ENCODE peak calls at places on chromosomes 11 and 22, in eight cellular contexts. D is CD8-positive, alpha-beta T cell; F is Caco-2; X is cardiac fibroblast; T is heart left ventricle; A is upper lobe of right lung; G is A549; V is psoas muscle. N is an unnamed sample.

GRCh38 chr11:17171342-17171741 is 36.4 kb downstream of the PIK3C2A start:
- DNase-seq in X (peak), D (no peak), F (no peak), G (no peak), T (no peak), V (no peak), A (no peak), N (no peak)

GRCh38 chr11:66247295-66247694 is 21.1 kb upstream of the RAB1B start:
- DNase-seq in D (no peak), T (no peak), G (no peak), F (no peak), V (no peak), A (no peak), X (no peak), N (no peak)

GRCh38 chr11:2358754-2359444 is 18.2 kb upstream of the CD81 start:
- DNase-seq in A (peak), T (no peak), D (no peak), V (no peak), F (no peak), G (no peak), X (no peak), N (no peak)

GRCh38 chr11:119115484-119116234 is 5.7 kb upstream of the HINFP start:
- DNase-seq in V (peak), A (peak), T (peak), G (no peak), X (no peak), F (no peak), D (no peak), N (peak)

GRCh38 chr11:112085822-112086421 is 634 bp downstream of the TIMM8B start:
- DNase-seq in V (no peak), A (no peak), X (peak), T (no peak), D (peak), G (peak), F (no peak), N (peak)

GRCh38 chr11:45079943-45080719 is 66.3 kb upstream of the PRDM11 start:
- DNase-seq in X (no peak), G (no peak), D (peak), V (no peak), F (no peak), A (no peak), T (peak), N (no peak)

GRCh38 chr22:46936378-46936916 is 174.0 kb downstream of the TBC1D22A start:
- DNase-seq in T (no peak), X (no peak), G (no peak), D (no peak), F (no peak), A (no peak), V (no peak), N (no peak)

GRCh38 chr11:2270322-2271076 is at the start of gene ASCL2:
- DNase-seq in D (no peak), F (peak), A (peak), X (peak), V (peak), G (no peak), T (no peak), N (no peak)

GRCh38 chr11:112211556-112211955 is 14.7 kb upstream of the PTS start:
- DNase-seq in D (no peak), T (no peak), G (no peak), F (no peak), V (no peak), A (no peak), X (no peak), N (no peak)

GRCh38 chr11:62497132-62497915 is 49.3 kb downstream of the AHNAK start:
- DNase-seq in A (no peak), T (no peak), F (peak), G (peak), V (no peak), D (no peak), X (peak), N (peak)

GRCh38 chr22:27499121-27499520 is 302.4 kb downstream of the MN1 start:
- DNase-seq in X (no peak), A (no peak), T (no peak), F (no peak), V (peak), D (no peak), G (no peak), N (no peak)

GRCh38 chr11:16778286-16778685 is 39.8 kb downstream of the C11orf58 start:
- DNase-seq in D (no peak), V (no peak), X (no peak), F (no peak), T (no peak), A (peak), G (no peak), N (no peak)

GRCh38 chr22:43846966-43847365 is 15.3 kb downstream of the SULT4A1 start:
- DNase-seq in V (no peak), X (no peak), A (no peak), F (no peak), D (no peak), T (no peak), G (no peak), N (no peak)

GRCh38 chr11:113141010-113141409 is 173.4 kb upstream of the TTC12 start:
- DNase-seq in D (no peak), G (no peak), T (no peak), F (no peak), V (no peak), X (no peak), A (no peak), N (no peak)

GRCh38 chr11:44159848-44160721 is 64.6 kb downstream of the EXT2 start:
- DNase-seq in G (no peak), V (no peak), X (no peak), T (no peak), A (no peak), F (no peak), D (no peak), N (no peak)

GRCh38 chr22:22111267-22111751 is 128.7 kb upstream of the TOP3B start:
- DNase-seq in A (no peak), F (no peak), V (no peak), D (no peak), X (peak), T (no peak), G (peak), N (no peak)

GRCh38 chr11:114082415-114082748 is 22.9 kb downstream of the ZBTB16 start:
- DNase-seq in V (peak), A (no peak), D (no peak), G (no peak), X (peak), F (peak), T (no peak), N (no peak)

GRCh38 chr11:96235725-96236124 is 107.3 kb downstream of the MAML2 start:
- DNase-seq in T (no peak), A (no peak), V (no peak), D (no peak), G (no peak), F (no peak), X (no peak), N (no peak)

GRCh38 chr11:75474878-75475766 is 42.1 kb upstream of the KLHL35 start:
- DNase-seq in V (peak), A (peak), F (peak), X (peak), D (peak), T (peak), G (no peak), N (peak)

GRCh38 chr22:41910599-41911291 is 4.1 kb downstream of the SHISA8 start:
- DNase-seq in F (no peak), X (peak), T (peak), A (no peak), D (peak), G (no peak), V (peak), N (peak)

GRCh38 chr22:50261615-50262459 is at the start of gene MAPK12:
- DNase-seq in X (no peak), F (peak), A (no peak), G (no peak), T (peak), D (no peak), V (peak), N (peak)

GRCh38 chr11:69232821-69233760 is 60.9 kb upstream of the MYEOV start:
- DNase-seq in V (no peak), X (no peak), A (no peak), G (no peak), F (no peak), D (no peak), T (peak), N (no peak)

GRCh38 chr11:99244613-99245012 is 223.9 kb downstream of the CNTN5 start:
- DNase-seq in D (no peak), V (no peak), G (no peak), A (no peak), T (no peak), X (peak), F (no peak), N (no peak)

GRCh38 chr11:78338138-78338537 is 79.5 kb downstream of the GAB2 start:
- DNase-seq in T (no peak), V (no peak), F (no peak), G (no peak), X (no peak), D (no peak), A (no peak), N (no peak)

GRCh38 chr11:2319791-2320481 is 18.1 kb downstream of the TSPAN32 start:
- DNase-seq in G (no peak), F (no peak), X (no peak), D (no peak), V (no peak), A (peak), T (no peak), N (no peak)

GRCh38 chr11:117045956-117046355 is 52.3 kb downstream of the SIK3 start:
- DNase-seq in D (no peak), A (no peak), G (no peak), T (no peak), X (peak), V (no peak), F (no peak), N (no peak)

GRCh38 chr11:131817701-131818188 is 447.3 kb downstream of the NTM start:
- DNase-seq in A (no peak), D (no peak), X (no peak), T (no peak), F (no peak), V (no peak), G (no peak), N (no peak)

DNA sequence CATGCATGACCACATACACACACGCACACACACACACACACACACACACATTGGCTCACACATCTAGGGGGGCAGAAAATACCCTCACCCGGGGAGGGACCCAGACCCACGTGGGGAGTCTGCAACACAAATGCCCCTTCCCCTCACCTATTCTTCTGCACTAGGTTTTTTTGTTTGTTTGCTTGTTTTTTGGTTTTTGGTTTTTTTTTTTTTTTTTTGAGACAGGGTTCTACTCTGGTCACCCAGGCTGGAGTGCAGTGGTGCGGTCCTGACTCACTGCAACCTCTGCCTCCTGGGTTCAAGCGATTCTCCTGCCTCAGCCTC is 28.4 kb downstream of the WEE1 start:
- DNase-seq in A (no peak), T (no peak), V (no peak), X (no peak), D (no peak), G (no peak), F (no peak), N (no peak)
- H3K4me3 ChIP-seq in A (no peak), T (no peak), V (no peak), X (no peak), D (peak), G (no peak), F (no peak), N (no peak)

GRCh38 chr11:11988862-11989261 is 19.6 kb downstream of the DKK3 start:
- DNase-seq in A (peak), D (no peak), V (no peak), T (no peak), X (no peak), F (no peak), G (no peak), N (no peak)
- TF ChIP-seq CTCF in A (peak), D (no peak), V (no peak), T (no peak), X (peak), F (peak), G (no peak), N (no peak)

GRCh38 chr11:27976262-27976661 is 131.7 kb downstream of the KIF18A start:
- DNase-seq in G (no peak), A (no peak), V (no peak), T (no peak), D (no peak), F (no peak), X (peak), N (no peak)
- H3K4me3 ChIP-seq in G (no peak), A (no peak), V (no peak), T (no peak), D (no peak), F (no peak), X (no peak), N (no peak)

GRCh38 chr11:31798057-31799035 is 12.8 kb downstream of the PAX6 start:
- DNase-seq in V (peak), X (no peak), F (no peak), G (no peak), T (peak), A (no peak), D (no peak), N (no peak)
- TF ChIP-seq CTCF in V (no peak), X (peak), F (no peak), G (no peak), T (no peak), A (no peak), D (no peak), N (peak)

GRCh38 chr11:102453921-102454320 is 1.4 kb upstream of the TMEM123 start:
- DNase-seq in T (no peak), V (no peak), F (no peak), G (no peak), X (no peak), D (no peak), A (no peak), N (no peak)
- H3K4me3 ChIP-seq in T (no peak), V (peak), F (peak), G (no peak), X (no peak), D (no peak), A (no peak), N (no peak)

DNA sequence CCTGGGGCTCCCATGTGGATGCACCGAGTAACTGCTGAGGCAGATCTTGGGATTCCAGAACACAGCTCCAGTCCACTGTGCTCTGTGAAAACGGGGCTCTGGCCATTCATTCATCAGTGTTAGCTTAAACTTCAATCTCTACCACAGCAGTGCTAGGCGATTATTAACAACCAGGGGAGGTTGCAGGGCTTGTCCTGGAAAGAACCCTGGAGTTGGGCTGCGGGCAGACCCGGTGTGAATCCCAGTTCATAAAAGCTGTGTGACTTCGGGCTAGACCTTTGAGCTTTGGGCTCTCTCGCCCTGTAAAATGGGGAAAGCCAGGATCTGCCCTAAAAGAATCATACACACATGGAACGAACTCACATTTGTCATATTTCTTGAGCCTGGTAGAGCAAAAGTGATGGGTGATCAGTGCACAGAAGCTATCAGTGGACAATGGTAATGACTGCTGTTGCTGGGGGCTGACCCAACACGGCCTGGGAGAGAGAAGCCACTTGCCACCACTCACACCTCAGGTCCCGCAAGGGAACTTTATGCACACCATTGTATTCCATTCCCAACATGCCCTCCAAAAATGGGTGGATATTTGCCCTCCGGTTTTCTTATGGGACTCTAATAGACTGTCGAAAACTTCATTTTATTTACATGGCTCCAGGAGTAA is 15.6 kb upstream of the CRYBB3 start:
- DNase-seq in T (no peak), F (no peak), X (no peak), G (no peak), D (no peak), V (no peak), A (peak), N (no peak)
- TF ChIP-seq CTCF in T (no peak), F (no peak), X (no peak), G (no peak), D (no peak), V (no peak), A (no peak), N (no peak)

N was measured in gastrocnemius medialis.